ENCODE peak calls at places on chromosomes 7 and 10, in nine cellular contexts. X is tibial nerve, D is MM.1S, W is adrenal gland, H is lung, S is SK-N-SH, F is A673, I is GM23248, M is H7. E is an unnamed sample. For H3K36me3, the result is how much of the 10 kb centered on the place peaks cover.

GRCh38 chr10:70651661-70652060 is 20.6 kb upstream of the ADAMTS14 start:
- DNase-seq in X (no peak), D (no peak), W (no peak), H (no peak), S (no peak), F (no peak), I (no peak), M (no peak), E (no peak)

GRCh38 chr7:80584778-80585177 is 53.7 kb upstream of the CD36 start:
- DNase-seq in X (no peak), D (no peak), W (peak), H (peak), S (no peak), F (no peak), I (peak), M (peak), E (no peak)

GRCh38 chr7:124191713-124192112 is 158.8 kb upstream of the TMEM229A start:
- DNase-seq in X (no peak), D (no peak), W (no peak), H (no peak), S (no peak), F (no peak), I (no peak), M (no peak), E (no peak)

GRCh38 chr10:84896909-84897308 is 568.5 kb downstream of the CCSER2 start:
- DNase-seq in X (no peak), D (no peak), W (no peak), H (no peak), S (no peak), F (no peak), I (no peak), M (no peak), E (no peak)

GRCh38 chr10:121236621-121237020 is 361.6 kb downstream of the FGFR2 start:
- DNase-seq in X (no peak), D (no peak), W (no peak), H (no peak), S (no peak), F (no peak), I (no peak), M (no peak), E (no peak)

GRCh38 chr7:152989889-152990380 is 230.4 kb downstream of the ACTR3B start:
- DNase-seq in X (no peak), D (no peak), W (no peak), H (no peak), S (no peak), F (peak), I (no peak), M (no peak), E (peak)

GRCh38 chr7:1159933-1160664 is at the start of gene ZFAND2A:
- DNase-seq in X (peak), D (peak), W (peak), H (peak), S (peak), F (peak), I (peak), M (peak), E (peak)

GRCh38 chr7:48710995-48711394 is 213.4 kb upstream of the CDC14C start:
- DNase-seq in X (no peak), D (no peak), W (no peak), H (no peak), S (no peak), F (no peak), I (no peak), M (no peak), E (no peak)

GRCh38 chr7:80142853-80143580 is 8.4 kb downstream of the GNAI1 start:
- DNase-seq in X (no peak), D (no peak), W (no peak), H (no peak), S (no peak), F (no peak), I (no peak), M (no peak), E (no peak)

GRCh38 chr7:51340029-51340838 is 23.6 kb upstream of the COBL start:
- DNase-seq in X (no peak), D (no peak), W (no peak), H (peak), S (no peak), F (no peak), I (no peak), M (no peak), E (peak)

GRCh38 chr10:13724484-13724883 is 137.7 kb downstream of the PRPF18 start:
- DNase-seq in X (peak), D (no peak), W (no peak), H (no peak), S (no peak), F (no peak), I (peak), M (no peak), E (no peak)

GRCh38 chr10:971613-972012 is 16.6 kb upstream of the GTPBP4 start:
- DNase-seq in X (no peak), D (no peak), W (no peak), H (peak), S (no peak), F (no peak), I (peak), M (no peak), E (peak)

GRCh38 chr10:69843923-69844322 is 42.2 kb downstream of the COL13A1 start:
- DNase-seq in X (no peak), D (no peak), W (no peak), H (no peak), S (no peak), F (no peak), I (no peak), M (no peak), E (no peak)

GRCh38 chr7:142053988-142054387 is 57.5 kb upstream of the MGAM2 start:
- DNase-seq in X (no peak), D (no peak), W (no peak), H (no peak), S (no peak), F (no peak), I (peak), M (no peak), E (no peak)

GRCh38 chr10:73589538-73590126 is 1.5 kb downstream of the USP54 start:
- DNase-seq in X (no peak), D (no peak), W (no peak), H (no peak), S (no peak), F (no peak), I (peak), M (peak), E (peak)

GRCh38 chr10:82622478-82622877 is 747.5 kb downstream of the NRG3 start:
- DNase-seq in X (no peak), D (no peak), W (no peak), H (no peak), S (no peak), F (no peak), I (no peak), M (no peak), E (no peak)

GRCh38 chr7:5525271-5526189 is 101.9 kb upstream of the TNRC18 start:
- DNase-seq in X (no peak), D (no peak), W (no peak), H (no peak), S (peak), F (peak), I (peak), M (peak), E (peak)
- H3K36me3 ChIP-seq in X (under half), D (under half), W (under half), H (under half), S (under half), F (half or more), I (under half), M (under half), E (half or more)

DNA sequence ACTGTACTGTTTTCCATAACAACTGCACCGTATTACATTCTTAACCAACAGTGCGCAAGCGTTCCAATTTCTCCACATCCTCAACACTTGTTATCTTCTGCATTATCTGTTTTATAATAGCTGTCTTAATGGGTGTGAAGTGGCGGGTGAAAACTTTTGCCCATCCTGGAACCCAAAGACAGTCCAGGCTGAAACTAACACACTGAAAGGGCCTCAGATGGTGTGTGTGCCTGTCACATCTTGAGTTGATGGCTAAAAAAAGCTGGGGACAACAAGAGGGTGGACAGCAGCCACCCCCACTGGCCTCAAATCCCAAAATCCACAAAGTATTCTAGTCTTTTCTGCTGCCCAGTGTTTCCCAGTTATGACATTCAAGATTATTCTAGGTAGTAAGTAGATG is 19.4 kb downstream of the OPALIN start:
- DNase-seq in X (no peak), D (no peak), W (no peak), H (no peak), S (no peak), F (no peak), I (no peak), M (no peak), E (no peak)
- H3K36me3 ChIP-seq in X (under half), D (under half), W (under half), H (under half), S (under half), F (under half), I (under half), M (under half), E (under half)

GRCh38 chr7:87188930-87189329 is 30.6 kb downstream of the TMEM243 start:
- DNase-seq in X (no peak), D (no peak), W (no peak), H (no peak), S (no peak), F (no peak), I (no peak), M (no peak), E (no peak)
- H3K36me3 ChIP-seq in X (under half), D (under half), W (under half), H (under half), S (half or more), F (half or more), I (half or more), M (under half), E (half or more)

GRCh38 chr10:132787253-132788179 is 1.6 kb upstream of the NKX6-2 start:
- DNase-seq in X (no peak), D (no peak), W (no peak), H (no peak), S (peak), F (peak), I (no peak), M (peak), E (peak)

GRCh38 chr10:132786529-132787252 is 744 bp upstream of the NKX6-2 start:
- DNase-seq in X (no peak), D (no peak), W (no peak), H (no peak), S (peak), F (no peak), I (no peak), M (peak), E (no peak)

GRCh38 chr10:132785433-132786278 is at the start of gene NKX6-2:
- DNase-seq in X (no peak), D (no peak), W (no peak), H (no peak), S (peak), F (no peak), I (peak), M (peak), E (peak)

GRCh38 chr10:132784582-132785432 is 1.1 kb downstream of the NKX6-2 start:
- DNase-seq in X (no peak), D (no peak), W (no peak), H (no peak), S (no peak), F (no peak), I (no peak), M (peak), E (peak)

DNA sequence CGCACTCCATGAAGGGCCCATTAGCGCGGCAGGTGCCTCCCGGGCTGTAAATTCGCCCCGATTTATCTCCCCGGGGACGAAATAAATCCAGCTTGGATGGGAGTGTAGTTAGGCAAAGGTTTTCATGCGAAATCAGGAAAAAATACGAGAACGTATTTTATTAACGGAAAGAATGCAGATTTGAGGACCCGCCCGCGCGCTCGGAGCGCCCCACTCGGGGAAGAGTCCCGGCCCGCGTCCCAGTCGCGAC is 257 bp upstream of the NKX6-2 start:
- DNase-seq in X (no peak), D (no peak), W (no peak), H (no peak), S (no peak), F (no peak), I (no peak), M (no peak), E (no peak)
- H3K36me3 ChIP-seq in X (under half), D (under half), W (under half), H (under half), S (under half), F (under half), I (under half), M (under half), E (under half)

DNA sequence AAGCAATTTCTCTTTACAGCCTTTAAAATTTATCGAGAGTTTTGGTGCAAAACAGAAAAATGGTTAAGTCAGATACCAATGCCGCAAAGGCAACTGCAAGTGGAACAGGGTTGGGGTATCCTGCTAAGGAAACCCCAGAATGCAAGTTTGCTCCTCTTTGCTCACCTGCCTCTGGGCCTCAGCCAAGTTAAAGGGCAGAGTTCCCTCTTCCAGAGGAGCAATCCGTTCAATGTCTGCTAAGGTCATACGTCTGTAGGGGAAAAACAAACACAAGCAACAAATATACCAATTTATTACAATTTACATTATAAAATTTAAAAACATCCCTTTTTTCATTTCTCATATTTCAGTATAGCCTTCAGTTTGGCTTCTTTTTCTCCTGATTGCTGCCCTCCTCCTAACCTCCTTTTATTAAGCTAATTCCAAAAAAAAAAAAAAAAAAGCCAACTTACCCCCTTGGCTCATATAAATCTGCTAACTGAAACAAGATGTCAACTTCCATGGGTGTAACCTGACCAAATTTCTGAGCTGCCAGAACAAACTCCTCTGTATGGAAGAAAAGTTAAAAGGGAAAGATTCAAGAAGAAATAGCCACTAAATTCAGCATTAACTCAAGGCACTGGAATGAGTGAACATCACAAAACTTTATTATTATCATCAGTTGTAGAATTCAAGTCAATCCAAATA is 132.6 kb downstream of the SLC25A13 start:
- DNase-seq in X (no peak), D (no peak), W (no peak), H (no peak), S (no peak), F (no peak), I (no peak), M (no peak), E (no peak)
- H3K36me3 ChIP-seq in X (under half), D (under half), W (under half), H (under half), S (under half), F (under half), I (under half), M (under half), E (half or more)

DNA sequence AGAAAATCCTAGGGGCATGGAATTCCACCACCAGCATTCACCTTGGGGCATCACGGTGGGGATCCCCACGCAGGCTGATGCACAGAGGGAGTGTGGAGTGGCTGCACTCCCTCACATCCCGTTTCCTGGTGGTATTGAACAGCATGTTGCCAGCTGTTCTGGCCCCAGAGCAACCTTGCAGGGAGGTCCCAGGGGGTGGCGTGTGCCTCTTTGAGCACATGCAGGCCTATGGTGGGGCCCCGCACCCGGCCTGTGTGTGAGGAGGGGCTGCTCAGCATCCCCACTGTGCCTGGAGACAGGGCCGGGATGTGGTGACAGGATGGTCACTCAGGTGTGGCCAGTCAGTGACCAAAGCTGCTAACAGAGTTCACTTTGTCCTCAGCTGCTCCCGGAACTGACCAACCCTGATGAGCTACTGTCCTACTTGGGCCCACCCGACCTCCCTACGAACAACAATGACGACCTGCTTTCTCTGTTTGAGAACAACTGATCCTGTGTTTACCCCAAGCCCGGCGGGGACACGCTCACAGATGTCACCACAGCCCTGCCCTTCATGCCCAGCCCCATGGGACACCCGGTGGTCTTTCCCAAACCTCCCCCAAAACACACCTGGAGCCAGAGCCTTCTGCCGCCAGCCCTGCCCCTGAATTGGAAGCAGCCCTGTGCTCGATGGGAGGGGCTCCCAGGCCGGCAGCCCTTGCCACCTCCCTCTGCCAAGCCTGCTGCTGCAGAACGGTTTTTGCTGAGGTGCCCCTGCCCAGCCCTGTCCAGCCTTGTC is 18.7 kb downstream of the ZMIZ2 start:
- DNase-seq in X (no peak), D (no peak), W (no peak), H (no peak), S (peak), F (no peak), I (no peak), M (peak), E (no peak)
- H3K36me3 ChIP-seq in X (under half), D (under half), W (under half), H (half or more), S (half or more), F (half or more), I (under half), M (under half), E (under half)

GRCh38 chr10:24080207-24080606 is 128.7 kb upstream of the KIAA1217 start:
- DNase-seq in X (no peak), D (no peak), W (no peak), H (no peak), S (no peak), F (no peak), I (no peak), M (no peak), E (no peak)
- H3K36me3 ChIP-seq in X (under half), D (under half), W (under half), H (under half), S (under half), F (under half), I (under half), M (under half), E (under half)

DNA sequence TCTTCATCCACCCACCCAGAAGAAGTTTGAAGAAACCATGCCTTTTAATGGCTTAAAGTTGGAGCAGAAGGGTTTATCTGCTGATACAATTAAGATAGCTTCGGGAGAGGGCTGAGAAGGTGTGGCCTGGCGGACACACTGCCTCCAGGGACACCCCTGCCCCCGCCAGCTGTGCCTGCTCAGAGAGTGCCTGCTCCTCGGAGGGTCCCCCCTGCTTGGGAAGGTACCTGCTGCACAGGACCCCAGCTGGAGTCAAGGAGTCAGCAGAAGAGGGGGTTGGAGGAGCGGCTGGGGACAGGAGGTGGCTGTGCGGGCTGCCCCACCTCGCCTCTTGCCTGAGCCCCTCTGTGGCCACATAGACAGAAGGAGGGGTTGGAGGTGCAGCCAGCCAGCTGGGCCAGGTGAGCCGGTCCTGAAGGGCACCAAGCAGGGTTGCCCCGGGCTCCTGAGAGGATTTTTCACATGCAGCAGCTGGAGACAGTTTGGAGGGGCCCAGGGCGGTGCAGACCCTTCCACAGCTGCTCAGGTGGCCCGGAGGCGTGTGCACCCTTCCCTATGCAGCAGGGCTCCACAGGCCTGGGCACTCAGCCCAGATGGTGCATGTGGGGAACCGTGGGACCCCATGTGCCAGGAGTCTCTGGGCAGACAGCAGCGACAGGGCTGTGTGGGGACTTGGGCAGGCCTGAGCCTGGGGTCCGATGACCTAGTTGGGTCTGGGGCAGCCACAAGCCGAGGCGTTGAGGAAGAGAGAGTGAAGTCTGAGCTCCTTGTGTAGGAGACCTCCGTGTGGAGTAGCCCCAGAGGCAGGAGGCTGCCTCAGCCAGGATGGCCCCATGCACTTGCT is 118.9 kb downstream of the INPP5A start:
- DNase-seq in X (no peak), D (no peak), W (no peak), H (no peak), S (no peak), F (no peak), I (no peak), M (no peak), E (no peak)
- H3K36me3 ChIP-seq in X (under half), D (under half), W (under half), H (under half), S (under half), F (under half), I (under half), M (under half), E (under half)

DNA sequence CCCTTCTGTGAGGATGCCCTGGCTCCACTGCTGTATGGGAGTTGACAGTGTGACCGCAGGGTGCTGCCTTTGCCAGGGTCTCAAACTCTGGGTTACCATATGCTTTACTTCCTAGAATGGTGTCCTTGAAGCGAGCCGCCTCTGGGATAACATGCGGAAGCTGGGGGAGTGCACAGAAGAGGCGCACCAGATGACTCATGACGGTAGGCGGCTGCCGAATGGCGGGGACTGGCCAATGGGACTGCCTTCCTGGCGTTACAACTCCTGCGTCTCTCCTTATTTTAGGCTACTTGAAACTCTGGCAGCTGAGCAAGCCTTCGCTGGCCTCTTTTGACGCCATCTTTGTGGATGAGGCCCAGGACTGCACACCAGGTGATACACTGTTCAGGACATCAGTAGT is 27.3 kb downstream of the FBH1 start:
- DNase-seq in X (no peak), D (no peak), W (no peak), H (no peak), S (no peak), F (no peak), I (no peak), M (no peak), E (no peak)
- H3K36me3 ChIP-seq in X (under half), D (half or more), W (under half), H (half or more), S (half or more), F (half or more), I (half or more), M (half or more), E (half or more)

DNA sequence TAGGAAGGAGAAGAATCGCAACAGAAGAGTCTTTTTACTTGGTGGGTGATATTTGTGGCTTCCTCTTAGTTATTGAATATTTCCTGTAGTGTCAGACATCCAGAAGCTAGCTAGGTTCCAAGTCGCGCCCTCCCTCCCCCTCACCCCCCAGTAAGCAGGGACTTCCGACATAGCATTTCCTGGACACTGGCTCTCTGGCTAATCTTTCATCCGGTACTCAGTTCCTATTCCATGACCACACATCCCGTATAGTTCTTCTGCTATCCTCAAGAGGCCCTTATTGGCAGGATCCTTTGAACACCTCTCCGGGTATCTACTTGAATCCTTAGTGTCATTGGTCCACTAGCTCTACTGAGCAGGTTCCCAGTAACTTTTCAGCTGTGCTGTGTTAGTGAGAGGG is 167.8 kb downstream of the HDAC9 start:
- DNase-seq in X (no peak), D (no peak), W (peak), H (no peak), S (no peak), F (no peak), I (no peak), M (no peak), E (no peak)
- H3K36me3 ChIP-seq in X (under half), D (under half), W (under half), H (under half), S (half or more), F (under half), I (under half), M (under half), E (under half)